ENCODE peak calls at places on chromosomes 5 and 9, in five cellular contexts. T is WERI-Rb-1; O is cardiac muscle cell; X is CD8-positive, alpha-beta memory T cell; Z is uterus. F is an unnamed sample.
A peak's percentile ranks its signal among the peaks of the same experiment; 100 is the strongest.

GRCh38 chr5:149298857-149299404 is 27.3 kb downstream of the AFAP1L1 start:
- DNase-seq in T (no peak), O (no peak), X (no peak), Z (peak; percentile 52), F (no peak)

GRCh38 chr5:181134259-181134658 is 3.3 kb upstream of the OR2V1 start:
- DNase-seq in T (no peak), O (no peak), X (no peak), Z (no peak), F (no peak)

GRCh38 chr5:170011751-170012150 is 31.5 kb upstream of the INSYN2B start:
- DNase-seq in T (no peak), O (no peak), X (no peak), Z (no peak), F (no peak)

GRCh38 chr9:34493972-34494535 is 28.7 kb downstream of the ENHO start:
- DNase-seq in T (no peak), O (peak; percentile 84), X (peak; percentile 13), Z (no peak), F (no peak)

GRCh38 chr5:43168175-43168574 is 23.9 kb upstream of the NIM1K start:
- DNase-seq in T (no peak), O (no peak), X (no peak), Z (no peak), F (no peak)

GRCh38 chr9:7205806-7206205 is 448.0 kb downstream of the KDM4C start:
- DNase-seq in T (no peak), O (peak; percentile 12), X (no peak), Z (no peak), F (no peak)

GRCh38 chr5:173735171-173735570 is 118.7 kb upstream of the BOD1 start:
- DNase-seq in T (no peak), O (peak; percentile 26), X (no peak), Z (no peak), F (no peak)

GRCh38 chr5:106412606-106413005 is 1258.1 kb downstream of the EFNA5 start:
- DNase-seq in T (no peak), O (no peak), X (no peak), Z (no peak), F (no peak)

GRCh38 chr5:10595678-10596309 is 31.9 kb downstream of the ANKRD33B start:
- DNase-seq in T (no peak), O (no peak), X (no peak), Z (peak; percentile 73), F (no peak)

GRCh38 chr5:104184264-104184663 is 621.7 kb upstream of the NUDT12 start:
- DNase-seq in T (no peak), O (no peak), X (no peak), Z (no peak), F (no peak)

GRCh38 chr5:76625087-76625860 is 2.1 kb upstream of the F2RL2 start:
- DNase-seq in T (no peak), O (no peak), X (no peak), Z (no peak), F (no peak)

GRCh38 chr5:35038891-35039290 is 8.9 kb downstream of the AGXT2 start:
- DNase-seq in T (no peak), O (no peak), X (no peak), Z (no peak), F (no peak)

GRCh38 chr5:124309241-124309977 is 437.0 kb downstream of the ZNF608 start:
- DNase-seq in T (no peak), O (peak; percentile 34), X (no peak), Z (no peak), F (no peak)

GRCh38 chr5:72510610-72511121 is 3.5 kb upstream of the ZNF366 start:
- DNase-seq in T (no peak), O (no peak), X (no peak), Z (peak; percentile 38), F (no peak)

GRCh38 chr9:114837923-114838322 is 32.1 kb upstream of the TNFSF15 start:
- DNase-seq in T (no peak), O (no peak), X (no peak), Z (no peak), F (no peak)

GRCh38 chr5:176619203-176619568 is 9.2 kb upstream of the GPRIN1 start:
- DNase-seq in T (no peak), O (peak; percentile 93), X (peak; percentile 73), Z (no peak), F (peak; percentile 80)

GRCh38 chr5:55134053-55134722 is 25.8 kb upstream of the GPX8 start:
- DNase-seq in T (no peak), O (no peak), X (no peak), Z (no peak), F (no peak)

GRCh38 chr9:6910032-6910431 is 152.3 kb downstream of the KDM4C start:
- DNase-seq in T (no peak), O (no peak), X (no peak), Z (no peak), F (no peak)

GRCh38 chr5:102628449-102629175 is 126.5 kb upstream of the PAM start:
- DNase-seq in T (no peak), O (no peak), X (no peak), Z (no peak), F (no peak)

GRCh38 chr5:52767217-52767743 is 20.4 kb upstream of the ITGA1 start:
- DNase-seq in T (no peak), O (no peak), X (no peak), Z (no peak), F (no peak)

GRCh38 chr5:141969783-141970741 is 1.2 kb downstream of the RNF14 start:
- DNase-seq in T (no peak), O (peak; percentile 45), X (no peak), Z (no peak), F (no peak)

GRCh38 chr9:81145331-81145963 is 543.9 kb downstream of the TLE1 start:
- DNase-seq in T (no peak), O (no peak), X (no peak), Z (no peak), F (no peak)

GRCh38 chr5:170338933-170339779 is 41.6 kb upstream of the LCP2 start:
- DNase-seq in T (no peak), O (no peak), X (peak; percentile 43), Z (no peak), F (no peak)

GRCh38 chr9:33737811-33738606 is 57.4 kb upstream of the PRSS3 start:
- DNase-seq in T (peak; percentile 72), O (peak; percentile 78), X (no peak), Z (no peak), F (no peak)

GRCh38 chr5:168916852-168917251 is 337.7 kb upstream of the PANK3 start:
- DNase-seq in T (no peak), O (no peak), X (no peak), Z (no peak), F (no peak)

GRCh38 chr5:54746346-54746745 is 228.8 kb downstream of the SNX18 start:
- DNase-seq in T (no peak), O (no peak), X (no peak), Z (no peak), F (no peak)

GRCh38 chr9:21965401-21965951 is 28.7 kb downstream of the CDKN2A start:
- DNase-seq in T (no peak), O (peak; percentile 79), X (peak; percentile 26), Z (no peak), F (peak; percentile 78)

GRCh38 chr5:139565411-139566305 is 4.5 kb downstream of the UBE2D2 start:
- DNase-seq in T (no peak), O (peak; percentile 56), X (peak; percentile 12), Z (no peak), F (peak; percentile 9)

GRCh38 chr5:15013654-15014463 is 142.3 kb upstream of the ANKH start:
- DNase-seq in T (no peak), O (peak; percentile 81), X (no peak), Z (no peak), F (no peak)

GRCh38 chr9:76680716-76681431 is 83.4 kb upstream of the PCA3 start:
- DNase-seq in T (no peak), O (no peak), X (no peak), Z (no peak), F (no peak)

GRCh38 chr9:123996731-123997421 is 14.7 kb upstream of the LHX2 start:
- DNase-seq in T (no peak), O (no peak), X (no peak), Z (no peak), F (no peak)

GRCh38 chr9:123998970-123999621 is 12.5 kb upstream of the LHX2 start:
- DNase-seq in T (peak; percentile 30), O (no peak), X (no peak), Z (no peak), F (no peak)

GRCh38 chr9:123997665-123998277 is 13.8 kb upstream of the LHX2 start:
- DNase-seq in T (peak; percentile 73), O (no peak), X (no peak), Z (no peak), F (peak; percentile 84)

GRCh38 chr9:123999668-124000067 is 11.9 kb upstream of the LHX2 start:
- DNase-seq in T (peak; percentile 26), O (no peak), X (no peak), Z (no peak), F (no peak)

DNA sequence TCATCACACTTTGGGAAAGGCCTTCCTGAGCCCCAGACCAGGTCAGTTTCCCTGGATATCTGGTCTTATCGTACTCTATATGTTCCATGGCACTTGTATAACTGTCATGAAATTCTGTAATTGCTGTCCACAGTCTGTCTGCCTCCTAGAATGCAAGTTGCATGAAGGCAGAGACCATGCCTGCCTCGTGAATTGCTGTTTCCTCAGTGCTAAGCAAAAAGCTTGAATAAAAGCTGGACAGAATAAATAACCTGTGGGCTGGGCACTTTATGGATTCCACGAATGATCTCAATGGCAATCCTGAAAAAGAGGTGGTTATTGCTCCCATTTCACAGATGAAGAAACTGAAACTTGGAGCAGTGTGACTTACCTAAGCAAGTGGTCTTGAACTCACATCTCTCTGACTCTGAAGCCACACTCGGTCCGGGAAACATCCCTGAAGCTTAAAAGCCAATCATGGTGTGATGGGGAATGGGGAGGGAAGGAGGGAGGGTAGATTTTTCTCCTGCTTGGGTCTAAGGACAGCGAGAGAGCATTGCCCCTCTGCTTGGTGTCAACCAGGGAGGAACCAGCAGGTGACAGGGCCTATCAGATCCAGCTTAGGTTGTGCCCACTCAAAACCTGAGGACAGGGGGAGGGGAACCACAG is 13.2 kb upstream of the LHX2 start:
- DNase-seq in T (no peak), O (no peak), X (no peak), Z (no peak), F (no peak)
- H3K4me3 ChIP-seq in T (no peak overlapping the region), O (no peak overlapping the region), X (no peak overlapping the region), Z (no peak overlapping the region), F (no peak overlapping the region)

GRCh38 chr5:178940569-178941360 is at the start of gene ZNF454:
- DNase-seq in T (no peak), O (peak; percentile 75), X (no peak), Z (peak; percentile 93), F (peak; percentile 94)
- H3K9me3 ChIP-seq in T (peaks cover 7% of the 10 kb centered on the region), O (no peaks in the 10 kb centered on the region), X (peaks cover 25% of the 10 kb centered on the region), Z (peaks cover 10% of the 10 kb centered on the region), F (peaks cover 28% of the 10 kb centered on the region)

GRCh38 chr9:98099346-98099745 is 19.7 kb downstream of the TRIM14 start:
- DNase-seq in T (no peak), O (no peak), X (no peak), Z (no peak), F (no peak)
- H3K4me3 ChIP-seq in T (no peak overlapping the region), O (no peak overlapping the region), X (no peak overlapping the region), Z (no peak overlapping the region), F (no peak overlapping the region)

GRCh38 chr9:40927260-40927631 is 201.2 kb downstream of the FOXD4L6 start:
- DNase-seq in T (no peak), O (no peak), X (no peak), Z (no peak), F (no peak)

GRCh38 chr9:40928803-40929487 is 199.5 kb downstream of the FOXD4L6 start:
- DNase-seq in T (no peak), O (no peak), X (no peak), Z (no peak), F (no peak)

GRCh38 chr9:40927851-40928802 is 200.4 kb downstream of the FOXD4L6 start:
- DNase-seq in T (no peak), O (no peak), X (no peak), Z (no peak), F (no peak)

GRCh38 chr9:40926404-40927259 is 201.8 kb downstream of the FOXD4L6 start:
- DNase-seq in T (no peak), O (no peak), X (no peak), Z (no peak), F (no peak)

GRCh38 chr9:40925149-40925548 is 203.3 kb downstream of the FOXD4L6 start:
- DNase-seq in T (no peak), O (no peak), X (no peak), Z (no peak), F (no peak)
- H3K9me3 ChIP-seq in T (peaks cover 9% of the 10 kb centered on the region), O (peaks cover 48% of the 10 kb centered on the region), X (peaks cover 44% of the 10 kb centered on the region), Z (peaks cover 60% of the 10 kb centered on the region), F (peaks cover 77% of the 10 kb centered on the region)